ENCODE peak calls at places on chromosomes 11 and 22, in four cellular contexts. One of them, this sample, is unnamed.

GRCh38 chr11:45818961-45819605 is 14.1 kb downstream of the SLC35C1 start:
- DNase-seq in germinal center: peak; percentile 33
- DNase-seq in pons: no peak
- DNase-seq in AG09319: no peak
- DNase-seq in this sample: no peak

GRCh38 chr11:83072689-83073242 is 1.1 kb upstream of the RAB30 start:
- DNase-seq in germinal center: no peak
- DNase-seq in AG09319: no peak
- DNase-seq in pons: no peak
- DNase-seq in this sample: no peak

GRCh38 chr11:46458491-46458890 is 66.9 kb upstream of the CHRM4 start:
- DNase-seq in pons: no peak
- DNase-seq in germinal center: no peak
- DNase-seq in AG09319: no peak
- DNase-seq in this sample: no peak

GRCh38 chr11:118398797-118399564 is 2.4 kb upstream of the ATP5MG start:
- DNase-seq in AG09319: no peak
- DNase-seq in germinal center: peak; percentile 34
- DNase-seq in pons: no peak
- DNase-seq in this sample: peak; percentile 9

GRCh38 chr22:32416556-32417085 is 4.6 kb upstream of the RTCB start:
- DNase-seq in AG09319: no peak
- DNase-seq in pons: no peak
- DNase-seq in germinal center: no peak
- DNase-seq in this sample: no peak

GRCh38 chr11:75330279-75330678 is 21.2 kb downstream of the ARRB1 start:
- DNase-seq in pons: no peak
- DNase-seq in germinal center: no peak
- DNase-seq in AG09319: no peak
- DNase-seq in this sample: no peak

GRCh38 chr22:20076627-20077172 is 3.3 kb upstream of the DGCR8 start:
- DNase-seq in pons: no peak
- DNase-seq in AG09319: no peak
- DNase-seq in germinal center: no peak
- DNase-seq in this sample: no peak

GRCh38 chr11:112889446-112889845 is 71.8 kb upstream of the NCAM1 start:
- DNase-seq in AG09319: no peak
- DNase-seq in pons: peak; percentile 94
- DNase-seq in germinal center: no peak
- DNase-seq in this sample: no peak